ENCODE peak calls at places on chromosome 22, in four cellular contexts. K is AG09309, N is adrenal gland, J is smooth muscle cell of the brain vasculature. D is an unnamed sample.

GRCh38 chr22:37343863-37344734 is 61.8 kb downstream of the CYTH4 start:
- DNase-seq in K (no peak), N (no peak), J (no peak), D (no peak)

GRCh38 chr22:25630446-25630845 is 66.0 kb downstream of the GRK3 start:
- DNase-seq in K (no peak), N (no peak), J (no peak), D (no peak)

GRCh38 chr22:42793848-42794405 is 63.1 kb downstream of the ARFGAP3 start:
- DNase-seq in K (no peak), N (peak), J (no peak), D (no peak)

GRCh38 chr22:45804319-45804985 is 132.8 kb downstream of the ATXN10 start:
- DNase-seq in K (no peak), N (no peak), J (no peak), D (no peak)

GRCh38 chr22:22061085-22062077 is 78.8 kb upstream of the TOP3B start:
- DNase-seq in K (peak), N (no peak), J (no peak), D (no peak)

GRCh38 chr22:17368727-17369552 is at the start of gene CECR2:
- DNase-seq in K (no peak), N (no peak), J (no peak), D (peak)

GRCh38 chr22:12601870-12602779 is 2925.9 kb upstream of the OR11H1 start:
- DNase-seq in K (no peak), N (peak), J (no peak), D (no peak)

GRCh38 chr22:50269573-50270301 is 443 bp downstream of the MAPK11 start:
- DNase-seq in K (no peak), N (no peak), J (no peak), D (peak)

GRCh38 chr22:29079218-29079901 is 6.5 kb downstream of the KREMEN1 start:
- DNase-seq in K (no peak), N (no peak), J (no peak), D (no peak)

GRCh38 chr22:29309332-29310064 is 3.0 kb downstream of the GAS2L1 start:
- DNase-seq in K (no peak), N (peak), J (no peak), D (no peak)

GRCh38 chr22:27724706-27725105 is 76.8 kb downstream of the MN1 start:
- DNase-seq in K (no peak), N (no peak), J (no peak), D (no peak)

GRCh38 chr22:29706493-29706892 is 13.3 kb upstream of the CABP7 start:
- DNase-seq in K (no peak), N (no peak), J (no peak), D (no peak)

GRCh38 chr22:44405661-44406060 is 92.4 kb downstream of the RTL6 start:
- DNase-seq in K (no peak), N (no peak), J (no peak), D (no peak)

GRCh38 chr22:39253427-39254070 is 8.8 kb upstream of the PDGFB start:
- DNase-seq in K (peak), N (peak), J (no peak), D (peak)

GRCh38 chr22:39123811-39124668 is 27.0 kb downstream of the APOBEC3H start:
- DNase-seq in K (no peak), N (no peak), J (no peak), D (no peak)

GRCh38 chr22:44664149-44664548 is 37.9 kb upstream of the PRR5 start:
- DNase-seq in K (no peak), N (peak), J (no peak), D (peak)

GRCh38 chr22:49163258-49163959 is 664.3 kb downstream of the BRD1 start:
- DNase-seq in K (no peak), N (no peak), J (no peak), D (no peak)

GRCh38 chr22:22207845-22208564 is 36.6 kb upstream of the VPREB1 start:
- DNase-seq in K (no peak), N (peak), J (peak), D (peak)

GRCh38 chr22:43867839-43868652 is 5.7 kb upstream of the SULT4A1 start:
- DNase-seq in K (no peak), N (peak), J (peak), D (peak)

GRCh38 chr22:26432619-26433311 is 3.7 kb downstream of the ASPHD2 start:
- DNase-seq in K (no peak), N (no peak), J (no peak), D (no peak)

GRCh38 chr22:34800265-34800664 is 265.7 kb upstream of the ISX start:
- DNase-seq in K (no peak), N (no peak), J (no peak), D (no peak)

GRCh38 chr22:21697021-21697771 is 31.4 kb downstream of the PPIL2 start:
- DNase-seq in K (no peak), N (no peak), J (no peak), D (no peak)

GRCh38 chr22:23267225-23268043 is 87.1 kb downstream of the BCR start:
- DNase-seq in K (no peak), N (no peak), J (no peak), D (no peak)